ENCODE peak calls at places on chromosomes 13 and 19, in eight cellular contexts. C is left ventricle myocardium superior; N is GOT3; W is dorsolateral prefrontal cortex; P is NCI-H1105 treated with DMSO at 0.1 percent for 48 hours; H is stimulated activated naive CD4-positive, alpha-beta T cell; K is HEK293T; V is 8988T. Z is an unnamed sample.

GRCh38 chr19:10230155-10230903 is 802 bp downstream of the S1PR2 start:
- DNase-seq in C (peak), N (no peak), W (peak), P (no peak), H (peak), K (no peak), V (no peak), Z (peak)

GRCh38 chr13:46962286-46962941 is 65.6 kb upstream of the HTR2A start:
- DNase-seq in C (no peak), N (no peak), W (no peak), P (no peak), H (no peak), K (peak), V (no peak), Z (no peak)

GRCh38 chr13:28544026-28544425 is 49.1 kb upstream of the FLT1 start:
- DNase-seq in C (no peak), N (no peak), W (no peak), P (no peak), H (no peak), K (no peak), V (no peak), Z (no peak)

GRCh38 chr13:66021846-66022245 is 1208.3 kb downstream of the PCDH9 start:
- DNase-seq in C (no peak), N (no peak), W (no peak), P (no peak), H (no peak), K (no peak), V (no peak), Z (no peak)

GRCh38 chr13:96810104-96810503 is 184.2 kb downstream of the OXGR1 start:
- DNase-seq in C (no peak), N (no peak), W (no peak), P (no peak), H (no peak), K (no peak), V (no peak), Z (no peak)

GRCh38 chr13:90156390-90156789 is 1191.1 kb upstream of the MIR17HG start:
- DNase-seq in C (no peak), N (no peak), W (no peak), P (peak), H (no peak), K (no peak), V (no peak), Z (no peak)

GRCh38 chr13:34857561-34857960 is 84.5 kb upstream of the NBEA start:
- DNase-seq in C (no peak), N (no peak), W (no peak), P (no peak), H (no peak), K (no peak), V (no peak), Z (no peak)

GRCh38 chr13:51731759-51732158 is 72.2 kb downstream of the DHRS12 start:
- DNase-seq in C (no peak), N (no peak), W (no peak), P (no peak), H (no peak), K (no peak), V (no peak), Z (no peak)

GRCh38 chr13:23755040-23755439 is 134.2 kb downstream of the MIPEP start:
- DNase-seq in C (no peak), N (no peak), W (no peak), P (no peak), H (no peak), K (no peak), V (no peak), Z (no peak)

GRCh38 chr19:8307965-8308866 is at the start of gene CD320:
- DNase-seq in C (peak), N (peak), W (peak), P (peak), H (peak), K (peak), V (peak), Z (peak)

GRCh38 chr13:73060251-73061160 is 1.7 kb downstream of the KLF5 start:
- DNase-seq in C (peak), N (no peak), W (peak), P (no peak), H (peak), K (peak), V (peak), Z (peak)

GRCh38 chr13:30305456-30305855 is 1.9 kb downstream of the KATNAL1 start:
- DNase-seq in C (no peak), N (no peak), W (no peak), P (no peak), H (no peak), K (no peak), V (no peak), Z (no peak)

GRCh38 chr19:8094336-8094735 is 41.8 kb downstream of the CCL25 start:
- DNase-seq in C (no peak), N (no peak), W (no peak), P (no peak), H (no peak), K (no peak), V (no peak), Z (no peak)

GRCh38 chr13:41962994-41963393 is 2.1 kb upstream of the VWA8 start:
- DNase-seq in C (no peak), N (no peak), W (no peak), P (no peak), H (no peak), K (no peak), V (no peak), Z (no peak)

GRCh38 chr13:93867481-93867880 is 612.0 kb downstream of the DCT start:
- DNase-seq in C (no peak), N (no peak), W (no peak), P (no peak), H (no peak), K (no peak), V (no peak), Z (no peak)